ENCODE peak calls at places on chromosomes 4 and X, in seven cellular contexts. Z, U, S, J, L, C and D are unnamed samples.

GRCh38 chrX:11304829-11305228 is 11.6 kb downstream of the AMELX start:
- DNase-seq in Z (no peak), U (no peak), S (no peak), J (no peak), L (no peak), C (no peak), D (no peak)

GRCh38 chr4:139563515-139563914 is 7.5 kb upstream of the SETD7 start:
- DNase-seq in Z (no peak), U (no peak), S (no peak), J (no peak), L (no peak), C (no peak), D (no peak)

GRCh38 chr4:163895369-163896005 is 401.0 kb downstream of the TMA16 start:
- DNase-seq in Z (no peak), U (no peak), S (no peak), J (peak), L (no peak), C (no peak), D (peak)

GRCh38 chr4:108512615-108513505 is 107.5 kb upstream of the RPL34 start:
- DNase-seq in Z (no peak), U (peak), S (peak), J (peak), L (peak), C (no peak), D (peak)

GRCh38 chr4:139099366-139099982 is 77.5 kb downstream of the ELF2 start:
- DNase-seq in Z (peak), U (peak), S (peak), J (peak), L (peak), C (peak), D (peak)

GRCh38 chr4:178198691-178199090 is 756.5 kb upstream of the AGA start:
- DNase-seq in Z (no peak), U (no peak), S (no peak), J (no peak), L (no peak), C (no peak), D (no peak)

GRCh38 chrX:72201836-72202536 is 20.4 kb downstream of the PIN4 start:
- DNase-seq in Z (no peak), U (peak), S (no peak), J (no peak), L (no peak), C (no peak), D (no peak)

GRCh38 chr4:56641494-56642051 is 39.5 kb downstream of the HOPX start:
- DNase-seq in Z (no peak), U (peak), S (no peak), J (no peak), L (no peak), C (no peak), D (no peak)

GRCh38 chrX:40687169-40687568 is 39.8 kb upstream of the CXorf38 start:
- DNase-seq in Z (no peak), U (no peak), S (no peak), J (no peak), L (no peak), C (no peak), D (no peak)

GRCh38 chrX:133926809-133927208 is 58.6 kb downstream of the GPC3 start:
- DNase-seq in Z (no peak), U (no peak), S (no peak), J (no peak), L (no peak), C (no peak), D (no peak)

GRCh38 chrX:134246282-134246681 is 9.3 kb downstream of the CCDC160 start:
- DNase-seq in Z (no peak), U (no peak), S (no peak), J (no peak), L (no peak), C (peak), D (no peak)

GRCh38 chrX:129577473-129577872 is 37.4 kb downstream of the OCRL start:
- DNase-seq in Z (no peak), U (peak), S (no peak), J (no peak), L (no peak), C (no peak), D (no peak)

GRCh38 chr4:71709961-71710360 is 73.9 kb downstream of the GC start:
- DNase-seq in Z (no peak), U (no peak), S (no peak), J (no peak), L (no peak), C (no peak), D (no peak)

GRCh38 chr4:13530823-13531608 is 13.3 kb downstream of the NKX3-2 start:
- DNase-seq in Z (no peak), U (no peak), S (no peak), J (no peak), L (no peak), C (no peak), D (no peak)